ENCODE peak calls at places on chromosomes 11 and 22, in eight cellular contexts. G is dorsolateral prefrontal cortex; D is AG09319; Y is NCI-H774; P is Right ventricle myocardium superior; O is effector memory CD4-positive, alpha-beta T cell; T is choroid plexus epithelial cell; H is nucleus accumbens. U is an unnamed sample.

GRCh38 chr22:19802881-19803735 is 42.5 kb downstream of the TBX1 start:
- DNase-seq in G (no peak), D (no peak), Y (no peak), P (peak), O (no peak), T (no peak), H (no peak), U (no peak)

GRCh38 chr11:122851366-122852011 is 13.2 kb downstream of the CRTAM start:
- DNase-seq in G (no peak), D (no peak), Y (no peak), P (no peak), O (no peak), T (no peak), H (no peak), U (no peak)

GRCh38 chr11:133787379-133788103 is 57.8 kb downstream of the SPATA19 start:
- DNase-seq in G (no peak), D (no peak), Y (no peak), P (peak), O (no peak), T (no peak), H (no peak), U (no peak)

GRCh38 chr11:130849215-130849568 is 67.1 kb downstream of the SNX19 start:
- DNase-seq in G (no peak), D (peak), Y (no peak), P (no peak), O (no peak), T (peak), H (no peak), U (peak)

GRCh38 chr22:47567126-47567730 is 804.8 kb downstream of the TBC1D22A start:
- DNase-seq in G (no peak), D (no peak), Y (no peak), P (no peak), O (no peak), T (no peak), H (no peak), U (no peak)

GRCh38 chr11:68766786-68767185 is 15.5 kb upstream of the TESMIN start:
- DNase-seq in G (no peak), D (no peak), Y (no peak), P (no peak), O (no peak), T (no peak), H (no peak), U (no peak)

GRCh38 chr22:35984183-35984710 is 44.4 kb downstream of the RBFOX2 start:
- DNase-seq in G (no peak), D (no peak), Y (no peak), P (no peak), O (no peak), T (no peak), H (no peak), U (no peak)

GRCh38 chr11:44752727-44753126 is 26.0 kb downstream of the TSPAN18 start:
- DNase-seq in G (no peak), D (no peak), Y (no peak), P (no peak), O (no peak), T (no peak), H (no peak), U (no peak)

GRCh38 chr11:44398266-44399045 is 88.5 kb upstream of the ALX4 start:
- DNase-seq in G (no peak), D (no peak), Y (no peak), P (no peak), O (no peak), T (no peak), H (no peak), U (no peak)

GRCh38 chr11:64019106-64020031 is 16.4 kb upstream of the FLRT1 start:
- DNase-seq in G (no peak), D (no peak), Y (no peak), P (peak), O (no peak), T (no peak), H (no peak), U (no peak)

GRCh38 chr11:114262681-114263509 is 33.3 kb upstream of the NNMT start:
- DNase-seq in G (no peak), D (peak), Y (peak), P (no peak), O (no peak), T (peak), H (no peak), U (peak)

GRCh38 chr11:35066783-35067476 is 72.0 kb upstream of the CD44 start:
- DNase-seq in G (no peak), D (no peak), Y (no peak), P (no peak), O (no peak), T (no peak), H (no peak), U (no peak)

GRCh38 chr22:33600113-33600512 is 320.2 kb downstream of the LARGE1 start:
- DNase-seq in G (no peak), D (no peak), Y (no peak), P (no peak), O (no peak), T (no peak), H (no peak), U (no peak)

GRCh38 chr11:17343907-17344306 is 7.7 kb upstream of the NCR3LG1 start:
- DNase-seq in G (no peak), D (peak), Y (no peak), P (no peak), O (no peak), T (peak), H (no peak), U (peak)

GRCh38 chr22:24178502-24179440 is 2.5 kb upstream of the SUSD2 start:
- DNase-seq in G (no peak), D (no peak), Y (no peak), P (no peak), O (no peak), T (no peak), H (no peak), U (no peak)

GRCh38 chr11:125952973-125953372 is 7.1 kb downstream of the VSIG10L2 start:
- DNase-seq in G (no peak), D (no peak), Y (no peak), P (peak), O (no peak), T (no peak), H (no peak), U (no peak)

GRCh38 chr11:92387882-92388281 is 163.3 kb downstream of the FAT3 start:
- DNase-seq in G (no peak), D (no peak), Y (no peak), P (no peak), O (no peak), T (no peak), H (no peak), U (no peak)

GRCh38 chr11:48093795-48094642 is 113.7 kb downstream of the PTPRJ start:
- DNase-seq in G (no peak), D (no peak), Y (peak), P (no peak), O (no peak), T (peak), H (no peak), U (peak)

GRCh38 chr11:65852508-65853248 is 5.3 kb downstream of the CFL1 start:
- DNase-seq in G (no peak), D (no peak), Y (no peak), P (no peak), O (no peak), T (peak), H (no peak), U (no peak)

GRCh38 chr11:14148653-14149273 is 186.2 kb downstream of the SPON1 start:
- DNase-seq in G (no peak), D (peak), Y (peak), P (no peak), O (no peak), T (peak), H (no peak), U (no peak)

GRCh38 chr11:78261869-78262637 is 73.3 kb downstream of the USP35 start:
- DNase-seq in G (no peak), D (no peak), Y (no peak), P (no peak), O (no peak), T (no peak), H (no peak), U (no peak)

GRCh38 chr11:32006799-32007388 is 84.0 kb upstream of the RCN1 start:
- DNase-seq in G (no peak), D (peak), Y (peak), P (no peak), O (no peak), T (peak), H (no peak), U (peak)

GRCh38 chr11:47766363-47767227 is 546 bp downstream of the FNBP4 start:
- DNase-seq in G (peak), D (no peak), Y (peak), P (peak), O (peak), T (peak), H (peak), U (peak)

GRCh38 chr11:17421781-17422180 is 33.3 kb upstream of the KCNJ11 start:
- DNase-seq in G (no peak), D (no peak), Y (no peak), P (no peak), O (no peak), T (no peak), H (no peak), U (no peak)

GRCh38 chr11:76579047-76579751 is 91.3 kb downstream of the LRRC32 start:
- DNase-seq in G (no peak), D (no peak), Y (no peak), P (peak), O (no peak), T (peak), H (no peak), U (no peak)

GRCh38 chr11:43933226-43933607 is 9.2 kb upstream of the C11orf96 start:
- DNase-seq in G (no peak), D (no peak), Y (no peak), P (no peak), O (no peak), T (no peak), H (no peak), U (no peak)

GRCh38 chr22:24836282-24836681 is 30.3 kb downstream of the SGSM1 start:
- DNase-seq in G (no peak), D (no peak), Y (no peak), P (no peak), O (no peak), T (peak), H (no peak), U (peak)

GRCh38 chr11:108483163-108483562 is 15.0 kb downstream of the POGLUT3 start:
- DNase-seq in G (no peak), D (no peak), Y (no peak), P (no peak), O (no peak), T (peak), H (no peak), U (no peak)

U was measured in foreskin fibroblast.